ENCODE peak calls at places on chromosomes 12 and 14, in four cellular contexts. One of them, this sample, is unnamed.

GRCh38 chr12:93476555-93476954 is 9.2 kb downstream of the MRPL42 start:
- DNase-seq in WERI-Rb-1: no peak
- DNase-seq in astrocyte: no peak
- DNase-seq in endothelial cell of umbilical vein: no peak
- DNase-seq in this sample: no peak

GRCh38 chr12:80195143-80195726 is 95.9 kb downstream of the OTOGL start:
- DNase-seq in astrocyte: peak
- DNase-seq in WERI-Rb-1: peak
- DNase-seq in endothelial cell of umbilical vein: peak
- DNase-seq in this sample: peak

GRCh38 chr12:115172521-115172920 is 488.5 kb upstream of the TBX3 start:
- DNase-seq in WERI-Rb-1: no peak
- DNase-seq in astrocyte: peak
- DNase-seq in endothelial cell of umbilical vein: no peak
- DNase-seq in this sample: peak

GRCh38 chr12:38850463-38850862 is 54.9 kb downstream of the CPNE8 start:
- DNase-seq in WERI-Rb-1: no peak
- DNase-seq in astrocyte: peak
- DNase-seq in endothelial cell of umbilical vein: no peak
- DNase-seq in this sample: peak

GRCh38 chr14:100875126-100875525 is 28.4 kb downstream of the RTL1 start:
- DNase-seq in WERI-Rb-1: no peak
- DNase-seq in astrocyte: no peak
- DNase-seq in endothelial cell of umbilical vein: no peak
- DNase-seq in this sample: no peak

GRCh38 chr12:41681898-41682297 is 462.8 kb downstream of the GXYLT1 start:
- DNase-seq in WERI-Rb-1: peak
- DNase-seq in astrocyte: no peak
- DNase-seq in endothelial cell of umbilical vein: no peak
- DNase-seq in this sample: no peak

GRCh38 chr12:24285413-24285812 is 335.9 kb upstream of the SOX5 start:
- DNase-seq in endothelial cell of umbilical vein: no peak
- DNase-seq in WERI-Rb-1: no peak
- DNase-seq in astrocyte: no peak
- DNase-seq in this sample: no peak

GRCh38 chr14:100402631-100403030 is 79.5 kb downstream of the SLC25A47 start:
- DNase-seq in endothelial cell of umbilical vein: peak
- DNase-seq in astrocyte: no peak
- DNase-seq in WERI-Rb-1: no peak
- DNase-seq in this sample: no peak

GRCh38 chr12:42196728-42197603 is 41.1 kb downstream of the YAF2 start:
- DNase-seq in endothelial cell of umbilical vein: no peak
- DNase-seq in WERI-Rb-1: no peak
- DNase-seq in astrocyte: no peak
- DNase-seq in this sample: no peak

GRCh38 chr12:2582631-2583616 is 211.8 kb upstream of the FKBP4 start:
- DNase-seq in astrocyte: peak
- DNase-seq in WERI-Rb-1: peak
- DNase-seq in endothelial cell of umbilical vein: peak
- DNase-seq in this sample: peak

GRCh38 chr12:64469455-64470142 is 17.7 kb downstream of the TBK1 start:
- DNase-seq in astrocyte: no peak
- DNase-seq in endothelial cell of umbilical vein: no peak
- DNase-seq in WERI-Rb-1: no peak
- DNase-seq in this sample: no peak

GRCh38 chr12:21500786-21501257 is 613 bp downstream of the RECQL start:
- DNase-seq in astrocyte: no peak
- DNase-seq in WERI-Rb-1: no peak
- DNase-seq in endothelial cell of umbilical vein: no peak
- DNase-seq in this sample: no peak

GRCh38 chr14:56100556-56100955 is 17.7 kb upstream of the PELI2 start:
- DNase-seq in endothelial cell of umbilical vein: no peak
- DNase-seq in WERI-Rb-1: no peak
- DNase-seq in astrocyte: peak
- DNase-seq in this sample: peak

GRCh38 chr14:95346820-95347219 is 27.1 kb upstream of the CLMN start:
- DNase-seq in endothelial cell of umbilical vein: no peak
- DNase-seq in WERI-Rb-1: no peak
- DNase-seq in astrocyte: peak
- DNase-seq in this sample: peak

GRCh38 chr12:131137836-131138637 is 184.3 kb downstream of the ADGRD1 start:
- DNase-seq in endothelial cell of umbilical vein: no peak
- DNase-seq in WERI-Rb-1: peak
- DNase-seq in astrocyte: no peak
- DNase-seq in this sample: peak

GRCh38 chr12:65602579-65603295 is 221.5 kb upstream of the HMGA2 start:
- DNase-seq in WERI-Rb-1: peak
- DNase-seq in endothelial cell of umbilical vein: peak
- DNase-seq in astrocyte: peak
- DNase-seq in this sample: peak

GRCh38 chr14:101507306-101508150 is 53.8 kb upstream of the DIO3 start:
- DNase-seq in endothelial cell of umbilical vein: no peak
- DNase-seq in WERI-Rb-1: peak
- DNase-seq in astrocyte: no peak
- DNase-seq in this sample: no peak

GRCh38 chr12:95201056-95201670 is 16.1 kb downstream of the FGD6 start:
- DNase-seq in astrocyte: peak
- DNase-seq in WERI-Rb-1: no peak
- DNase-seq in endothelial cell of umbilical vein: peak
- DNase-seq in this sample: peak

GRCh38 chr12:94779520-94779919 is 129.2 kb upstream of the TMCC3 start:
- DNase-seq in WERI-Rb-1: no peak
- DNase-seq in astrocyte: peak
- DNase-seq in endothelial cell of umbilical vein: peak
- DNase-seq in this sample: peak

GRCh38 chr14:50667491-50668007 is 557 bp downstream of the SAV1 start:
- DNase-seq in astrocyte: no peak
- DNase-seq in WERI-Rb-1: peak
- DNase-seq in endothelial cell of umbilical vein: no peak
- DNase-seq in this sample: no peak
- TF ChIP-seq CTCF in astrocyte: no peak
- TF ChIP-seq CTCF in WERI-Rb-1: no peak
- TF ChIP-seq CTCF in endothelial cell of umbilical vein: no peak
- TF ChIP-seq CTCF in this sample: no peak

DNA sequence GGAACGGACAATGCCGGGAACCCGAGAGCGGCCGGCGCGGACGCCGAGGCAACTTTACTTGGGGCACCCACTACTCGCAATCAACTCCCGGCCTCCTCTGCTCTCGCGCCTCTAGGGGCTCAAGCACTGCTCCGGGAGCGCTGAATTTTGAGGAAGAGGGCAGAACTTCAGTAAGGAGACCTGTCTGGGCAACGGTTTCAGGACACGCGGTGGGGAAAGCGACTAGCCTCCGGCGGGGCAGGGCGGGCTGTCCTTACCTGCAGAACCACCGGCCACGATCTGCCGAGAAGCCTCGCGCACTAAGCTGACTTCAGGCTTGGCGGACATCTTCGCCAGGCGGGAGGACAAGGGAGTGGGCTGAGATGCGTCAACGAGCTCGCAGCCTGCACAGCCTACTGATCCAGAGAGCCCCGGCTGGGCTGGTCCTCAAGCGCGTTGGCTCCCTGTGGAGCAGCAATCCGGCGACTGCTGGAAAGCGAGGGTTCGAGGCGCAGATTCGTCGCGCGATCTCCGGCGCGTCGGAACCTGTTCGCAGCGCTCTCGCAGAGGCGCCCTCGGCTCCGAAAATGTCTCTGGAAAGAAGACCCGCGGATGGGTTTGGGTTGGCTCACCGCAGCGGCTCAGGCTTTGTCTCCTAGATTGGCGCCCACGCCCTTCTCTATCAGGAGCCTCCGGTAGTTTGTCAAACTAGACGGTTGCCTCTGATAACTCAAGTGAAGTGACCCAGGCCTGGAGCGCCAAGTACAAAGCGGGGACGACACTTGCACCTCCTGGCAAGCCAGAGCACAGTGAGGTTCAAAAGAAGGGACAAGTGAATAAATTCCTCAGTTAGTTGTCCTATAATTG is at the start of gene SLC25A21:
- DNase-seq in endothelial cell of umbilical vein: peak
- DNase-seq in astrocyte: peak
- DNase-seq in WERI-Rb-1: peak
- DNase-seq in this sample: peak
- TF ChIP-seq CTCF in endothelial cell of umbilical vein: no peak
- TF ChIP-seq CTCF in astrocyte: no peak
- TF ChIP-seq CTCF in WERI-Rb-1: no peak
- TF ChIP-seq CTCF in this sample: peak

DNA sequence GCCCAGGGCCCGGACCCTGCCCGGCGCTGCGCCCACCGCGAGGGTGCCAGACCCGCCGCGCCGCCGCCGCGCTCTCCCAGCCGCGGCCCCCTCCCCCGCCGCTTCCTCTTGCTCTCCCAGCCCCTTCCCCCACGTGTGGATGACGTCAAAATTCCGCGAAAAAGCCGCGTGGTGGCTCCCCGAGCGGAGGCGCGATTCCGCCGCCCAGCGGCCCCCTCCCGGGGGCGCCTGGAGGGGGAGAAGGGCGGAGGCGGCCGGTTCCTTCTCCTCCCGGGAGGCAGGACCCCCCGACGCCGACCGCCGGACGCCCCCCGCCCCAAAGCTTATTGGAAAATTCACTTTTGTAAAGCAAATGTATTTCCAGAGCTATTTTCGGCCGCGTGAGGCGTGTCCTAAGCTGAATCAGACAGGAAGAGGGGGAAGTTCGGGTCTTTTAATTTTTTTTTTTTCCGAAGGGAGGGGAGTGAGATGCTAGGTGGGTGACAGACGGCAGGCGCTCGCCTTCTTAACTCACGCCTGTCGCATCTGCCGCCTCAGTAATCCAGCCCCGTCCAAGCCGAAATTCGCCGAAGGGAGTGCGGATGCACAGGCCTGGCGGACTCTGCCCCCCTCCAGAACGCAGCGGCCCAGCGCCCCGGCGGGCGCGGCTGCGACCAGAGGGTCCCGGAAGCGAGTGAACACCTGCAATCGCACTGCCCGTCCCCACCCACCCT is 4.1 kb upstream of the CCND2 start:
- DNase-seq in WERI-Rb-1: peak
- DNase-seq in astrocyte: peak
- DNase-seq in endothelial cell of umbilical vein: peak
- DNase-seq in this sample: peak
- TF ChIP-seq CTCF in WERI-Rb-1: no peak
- TF ChIP-seq CTCF in astrocyte: no peak
- TF ChIP-seq CTCF in endothelial cell of umbilical vein: no peak
- TF ChIP-seq CTCF in this sample: no peak

DNA sequence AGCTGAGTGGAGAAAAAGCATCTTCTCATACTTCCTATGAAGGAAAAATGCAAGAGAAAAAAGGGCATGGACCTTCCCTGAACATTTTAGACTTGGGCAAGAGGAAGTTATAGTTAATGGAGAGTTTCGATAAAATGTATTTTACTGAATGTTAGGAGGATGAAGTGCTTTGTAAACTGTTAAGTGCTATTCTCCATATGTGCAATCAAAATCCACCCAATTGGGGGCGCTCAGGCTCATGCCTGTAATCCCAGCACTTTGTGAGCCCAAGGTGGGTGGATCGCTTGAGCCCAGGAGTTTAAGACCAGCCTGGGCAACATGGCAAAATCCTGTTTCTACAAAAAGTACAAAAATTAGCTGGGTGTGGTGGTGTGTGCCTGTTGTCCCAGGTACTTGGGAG is 1.9 kb upstream of the CNPY2 start:
- DNase-seq in astrocyte: no peak
- DNase-seq in endothelial cell of umbilical vein: no peak
- DNase-seq in WERI-Rb-1: peak
- DNase-seq in this sample: no peak
- TF ChIP-seq CTCF in astrocyte: no peak
- TF ChIP-seq CTCF in endothelial cell of umbilical vein: no peak
- TF ChIP-seq CTCF in WERI-Rb-1: peak
- TF ChIP-seq CTCF in this sample: no peak

DNA sequence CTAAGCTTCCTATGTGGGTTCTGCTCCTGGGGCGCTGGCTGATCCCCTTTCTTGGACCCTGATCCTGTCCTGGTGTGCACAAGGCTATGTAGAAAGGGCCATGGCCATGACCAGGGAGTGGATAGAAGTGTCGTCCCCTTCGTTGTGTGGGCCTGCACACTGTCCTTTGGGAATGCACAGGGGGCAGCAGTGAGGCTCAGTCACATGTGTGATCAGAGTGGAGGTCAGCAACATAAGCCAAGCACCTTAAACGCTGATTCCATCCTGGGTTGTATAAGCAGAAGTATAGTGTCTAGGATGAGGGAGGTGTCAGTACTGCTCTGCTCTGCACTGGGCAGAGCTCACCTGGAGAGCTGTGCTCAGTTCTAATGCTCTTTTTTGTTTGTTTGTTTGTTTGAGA is 48.4 kb downstream of the ESRRB start:
- DNase-seq in endothelial cell of umbilical vein: no peak
- DNase-seq in astrocyte: no peak
- DNase-seq in WERI-Rb-1: peak
- DNase-seq in this sample: no peak
- TF ChIP-seq CTCF in endothelial cell of umbilical vein: no peak
- TF ChIP-seq CTCF in astrocyte: no peak
- TF ChIP-seq CTCF in WERI-Rb-1: peak
- TF ChIP-seq CTCF in this sample: no peak

DNA sequence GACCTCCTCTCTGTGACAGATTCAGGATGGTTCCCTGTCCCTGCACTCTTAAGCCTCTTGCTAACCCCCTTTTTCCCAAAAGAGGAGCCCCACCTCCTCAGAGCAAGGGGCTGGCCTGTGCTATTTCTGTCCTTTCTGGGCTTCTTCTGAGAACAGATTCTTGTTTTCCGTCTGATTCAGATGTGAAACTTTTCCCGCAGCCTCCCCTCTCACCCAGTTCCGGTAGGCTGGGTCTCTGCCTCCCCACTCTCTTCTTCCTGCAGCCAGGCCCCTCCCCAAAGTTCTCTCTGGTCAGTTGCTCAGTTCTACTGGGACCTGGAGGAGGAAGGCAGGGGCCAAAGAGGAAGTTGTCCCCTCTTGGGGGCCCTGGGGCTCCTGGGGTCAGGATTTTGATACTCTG is 11.8 kb downstream of the PDE1B start:
- DNase-seq in astrocyte: no peak
- DNase-seq in WERI-Rb-1: no peak
- DNase-seq in endothelial cell of umbilical vein: no peak
- DNase-seq in this sample: no peak
- TF ChIP-seq CTCF in astrocyte: no peak
- TF ChIP-seq CTCF in WERI-Rb-1: no peak
- TF ChIP-seq CTCF in endothelial cell of umbilical vein: no peak
- TF ChIP-seq CTCF in this sample: no peak

This sample was measured in choroid plexus epithelial cell.